ENCODE peak calls at places on chromosome 22, in four cellular contexts. R, W, T and U are unnamed samples.
A peak's percentile ranks its signal among the peaks of the same experiment; 100 is the strongest.

GRCh38 chr22:19291218-19291579 is 320 bp downstream of the CLTCL1 start:
- DNase-seq in R (peak; percentile 20), W (no peak), T (peak; percentile 63), U (peak; percentile 27)

GRCh38 chr22:25139062-25139461 is 60.6 kb upstream of the CRYBB3 start:
- DNase-seq in R (peak; percentile 39), W (no peak), T (no peak), U (no peak)

GRCh38 chr22:23070418-23071162 is at the start of gene GNAZ:
- DNase-seq in R (no peak), W (peak; percentile 45), T (peak; percentile 53), U (no peak)

GRCh38 chr22:44454113-44454769 is 43.8 kb downstream of the RTL6 start:
- DNase-seq in R (no peak), W (no peak), T (peak; percentile 25), U (no peak)

GRCh38 chr22:21031545-21032036 is 770 bp downstream of the SLC7A4 start:
- DNase-seq in R (no peak), W (no peak), T (no peak), U (no peak)

GRCh38 chr22:26849575-26849974 is 192.2 kb downstream of the MIAT start:
- DNase-seq in R (no peak), W (no peak), T (no peak), U (no peak)

GRCh38 chr22:30308518-30309230 is 18.1 kb downstream of the TBC1D10A start:
- DNase-seq in R (no peak), W (no peak), T (no peak), U (no peak)

GRCh38 chr22:19576460-19577421 is 52.5 kb upstream of the CLDN5 start:
- DNase-seq in R (peak; percentile 75), W (no peak), T (no peak), U (no peak)

GRCh38 chr22:26756675-26757293 is 99.4 kb downstream of the MIAT start:
- DNase-seq in R (peak; percentile 65), W (peak; percentile 62), T (peak; percentile 64), U (peak; percentile 30)

GRCh38 chr22:27327981-27328721 is 473.4 kb downstream of the MN1 start:
- DNase-seq in R (no peak), W (no peak), T (no peak), U (no peak)

GRCh38 chr22:36395922-36396321 is 8.2 kb upstream of the MYH9 start:
- DNase-seq in R (peak; percentile 74), W (no peak), T (no peak), U (no peak)

GRCh38 chr22:17767236-17768065 is 6.8 kb downstream of the BID start:
- DNase-seq in R (no peak), W (no peak), T (no peak), U (peak; percentile 34)

GRCh38 chr22:35109613-35110012 is 43.7 kb downstream of the ISX start:
- DNase-seq in R (no peak), W (no peak), T (no peak), U (no peak)

GRCh38 chr22:23193882-23194281 is 13.6 kb downstream of the BCR start:
- DNase-seq in R (no peak), W (no peak), T (no peak), U (no peak)

GRCh38 chr22:29106839-29107238 is 34.0 kb downstream of the KREMEN1 start:
- DNase-seq in R (no peak), W (no peak), T (no peak), U (no peak)

GRCh38 chr22:43910178-43910695 is 13.4 kb upstream of the PNPLA3 start:
- DNase-seq in R (no peak), W (no peak), T (no peak), U (no peak)

GRCh38 chr22:47282851-47283250 is 520.4 kb downstream of the TBC1D22A start:
- DNase-seq in R (no peak), W (no peak), T (peak; percentile 23), U (no peak)
- H3K9me3 ChIP-seq in R (no peaks in the 10 kb centered on the region), W (no peaks in the 10 kb centered on the region), T (no peaks in the 10 kb centered on the region), U (no peaks in the 10 kb centered on the region)

GRCh38 chr22:11628651-11629511 is 3899.1 kb upstream of the OR11H1 start:
- DNase-seq in R (no peak), W (no peak), T (peak; percentile 47), U (no peak)
- H3K9me3 ChIP-seq in R (peaks cover 17% of the 10 kb centered on the region), W (peaks cover 57% of the 10 kb centered on the region), T (peaks cover 36% of the 10 kb centered on the region), U (no peaks in the 10 kb centered on the region)

GRCh38 chr22:42805016-42805997 is 51.8 kb downstream of the ARFGAP3 start:
- DNase-seq in R (no peak), W (peak; percentile 89), T (no peak), U (no peak)

GRCh38 chr22:42805998-42806481 is 51.0 kb downstream of the ARFGAP3 start:
- DNase-seq in R (no peak), W (peak; percentile 31), T (no peak), U (no peak)

GRCh38 chr22:42807185-42807584 is 49.9 kb downstream of the ARFGAP3 start:
- DNase-seq in R (no peak), W (peak; percentile 41), T (no peak), U (no peak)

GRCh38 chr22:42811510-42811909 is 45.6 kb downstream of the ARFGAP3 start:
- DNase-seq in R (no peak), W (no peak), T (no peak), U (no peak)

GRCh38 chr22:42808516-42808915 is 48.6 kb downstream of the ARFGAP3 start:
- DNase-seq in R (no peak), W (no peak), T (no peak), U (no peak)
- H3K9me3 ChIP-seq in R (no peaks in the 10 kb centered on the region), W (no peaks in the 10 kb centered on the region), T (no peaks in the 10 kb centered on the region), U (no peaks in the 10 kb centered on the region)

GRCh38 chr22:49457946-49458707 is 369.5 kb downstream of the BRD1 start:
- DNase-seq in R (no peak), W (no peak), T (no peak), U (no peak)
- H3K9me3 ChIP-seq in R (no peaks in the 10 kb centered on the region), W (no peaks in the 10 kb centered on the region), T (no peaks in the 10 kb centered on the region), U (no peaks in the 10 kb centered on the region)

GRCh38 chr22:47376322-47376700 is 613.9 kb downstream of the TBC1D22A start:
- DNase-seq in R (no peak), W (no peak), T (peak; percentile 18), U (no peak)

GRCh38 chr22:47376901-47377520 is 614.6 kb downstream of the TBC1D22A start:
- DNase-seq in R (no peak), W (peak; percentile 19), T (peak; percentile 15), U (no peak)

GRCh38 chr22:47375621-47376321 is 613.3 kb downstream of the TBC1D22A start:
- DNase-seq in R (no peak), W (peak; percentile 24), T (peak; percentile 26), U (no peak)

GRCh38 chr22:47379037-47379436 is 616.6 kb downstream of the TBC1D22A start:
- DNase-seq in R (no peak), W (no peak), T (peak; percentile 20), U (no peak)

DNA sequence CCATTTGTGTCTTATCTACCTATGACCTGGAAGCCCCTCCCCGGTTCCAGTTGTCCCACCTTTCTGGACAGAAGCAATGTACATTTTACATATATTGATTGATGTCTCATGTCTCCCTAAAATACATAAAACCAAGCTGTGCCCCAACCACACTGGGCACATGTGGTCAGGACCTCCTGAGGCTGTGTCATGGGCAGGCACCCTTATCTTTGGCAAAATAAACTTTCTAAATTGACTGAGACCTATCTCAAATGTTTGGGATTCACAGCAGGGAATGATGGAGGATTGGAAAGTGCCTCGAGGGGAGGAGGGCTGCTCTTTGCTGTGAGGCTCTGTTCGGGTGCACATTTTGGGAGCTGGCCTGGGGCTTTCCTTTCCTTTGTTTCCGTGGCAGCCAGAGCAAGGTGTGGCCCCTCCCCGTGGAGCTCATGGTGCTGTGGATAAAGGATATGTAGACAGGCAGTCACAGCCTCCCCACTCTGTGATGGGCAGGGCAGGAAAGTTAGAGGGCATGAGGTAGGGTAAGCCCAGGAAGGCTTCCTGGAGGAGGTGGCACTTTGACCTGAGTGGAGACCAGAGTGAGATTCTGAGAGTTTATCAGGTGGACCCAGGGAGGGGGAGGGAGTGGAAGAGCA is 615.6 kb downstream of the TBC1D22A start:
- DNase-seq in R (no peak), W (peak; percentile 31), T (peak; percentile 9), U (no peak)
- H3K9me3 ChIP-seq in R (no peaks in the 10 kb centered on the region), W (no peaks in the 10 kb centered on the region), T (no peaks in the 10 kb centered on the region), U (no peaks in the 10 kb centered on the region)

GRCh38 chr22:49660794-49661781 is 166.6 kb downstream of the BRD1 start:
- DNase-seq in R (no peak), W (peak; percentile 40), T (no peak), U (no peak)
- H3K9me3 ChIP-seq in R (no peaks in the 10 kb centered on the region), W (no peaks in the 10 kb centered on the region), T (no peaks in the 10 kb centered on the region), U (no peaks in the 10 kb centered on the region)

DNA sequence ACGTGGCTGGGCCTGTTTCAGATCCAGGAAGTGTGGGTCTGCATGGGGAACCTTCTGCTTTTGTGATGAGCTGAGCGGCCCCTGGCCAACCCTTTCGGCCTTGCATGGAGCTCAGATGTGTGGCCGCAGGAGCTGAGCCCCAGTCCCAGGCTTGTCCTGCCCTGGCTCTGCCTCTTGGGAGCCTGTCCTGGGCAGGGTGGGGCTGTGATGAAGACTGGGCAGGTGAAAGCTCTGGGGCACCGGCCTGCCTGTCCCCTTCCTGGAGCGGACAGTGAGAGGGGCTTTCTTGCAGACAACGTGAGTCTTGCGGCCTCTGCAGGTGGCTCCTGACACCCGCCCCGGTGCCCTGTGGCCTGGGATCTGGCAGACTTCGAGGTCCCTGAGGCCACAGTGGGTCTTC is 1296.6 kb downstream of the BRD1 start:
- DNase-seq in R (no peak), W (no peak), T (no peak), U (no peak)
- H3K9me3 ChIP-seq in R (no peaks in the 10 kb centered on the region), W (no peaks in the 10 kb centered on the region), T (no peaks in the 10 kb centered on the region), U (no peaks in the 10 kb centered on the region)

GRCh38 chr22:49488943-49489342 is 338.7 kb downstream of the BRD1 start:
- DNase-seq in R (no peak), W (no peak), T (no peak), U (no peak)
- H3K9me3 ChIP-seq in R (no peaks in the 10 kb centered on the region), W (no peaks in the 10 kb centered on the region), T (no peaks in the 10 kb centered on the region), U (no peaks in the 10 kb centered on the region)